ENCODE peak calls at places on chromosome 14, in six cellular contexts. A is esophagus muscularis mucosa, H is adipocyte, T is heart right ventricle, G is neural progenitor cell, R is SK-N-SH. Z is an unnamed sample. For H3K9me3, the result is how much of the 10 kb centered on the place peaks cover.

GRCh38 chr14:92665699-92666110 is 82.7 kb downstream of the LGMN start:
- DNase-seq in A (no peak), H (no peak), T (no peak), G (no peak), R (no peak), Z (no peak)

GRCh38 chr14:51317373-51317772 is 77.3 kb downstream of the TMX1 start:
- DNase-seq in A (no peak), H (peak), T (no peak), G (no peak), R (no peak), Z (no peak)

GRCh38 chr14:68705741-68706283 is 87.1 kb downstream of the ZFP36L1 start:
- DNase-seq in A (no peak), H (no peak), T (no peak), G (no peak), R (no peak), Z (no peak)

GRCh38 chr14:58722433-58722832 is 84.7 kb downstream of the DACT1 start:
- DNase-seq in A (no peak), H (no peak), T (no peak), G (no peak), R (no peak), Z (no peak)

GRCh38 chr14:93960108-93960475 is 16.3 kb downstream of the ASB2 start:
- DNase-seq in A (no peak), H (no peak), T (no peak), G (no peak), R (no peak), Z (no peak)

GRCh38 chr14:87461704-87462103 is 531.3 kb downstream of the GALC start:
- DNase-seq in A (no peak), H (no peak), T (no peak), G (peak), R (no peak), Z (no peak)

GRCh38 chr14:76776306-76777251 is 15.3 kb downstream of the VASH1 start:
- DNase-seq in A (no peak), H (no peak), T (no peak), G (peak), R (no peak), Z (peak)

GRCh38 chr14:64649383-64649998 is 54.7 kb upstream of the PLEKHG3 start:
- DNase-seq in A (no peak), H (peak), T (no peak), G (no peak), R (no peak), Z (no peak)

GRCh38 chr14:96256420-96256819 is 410 bp downstream of the BDKRB1 start:
- DNase-seq in A (no peak), H (peak), T (no peak), G (no peak), R (no peak), Z (no peak)

GRCh38 chr14:100056964-100057817 is 8.0 kb upstream of the EVL start:
- DNase-seq in A (no peak), H (no peak), T (no peak), G (no peak), R (no peak), Z (no peak)

GRCh38 chr14:57976701-57977100 is 110.8 kb upstream of the SLC35F4 start:
- DNase-seq in A (no peak), H (no peak), T (no peak), G (no peak), R (no peak), Z (no peak)

GRCh38 chr14:23056257-23056955 is 914 bp downstream of the CDH24 start:
- DNase-seq in A (no peak), H (peak), T (peak), G (peak), R (peak), Z (peak)

GRCh38 chr14:50821471-50822464 is 9.2 kb downstream of the NIN start:
- DNase-seq in A (peak), H (no peak), T (peak), G (no peak), R (no peak), Z (no peak)

GRCh38 chr14:35365130-35366047 is 39.2 kb downstream of the NFKBIA start:
- DNase-seq in A (peak), H (peak), T (no peak), G (no peak), R (no peak), Z (peak)

GRCh38 chr14:55126932-55127490 is 2.0 kb upstream of the LGALS3 start:
- DNase-seq in A (no peak), H (no peak), T (no peak), G (peak), R (no peak), Z (no peak)

GRCh38 chr14:31341280-31341679 is 79.1 kb downstream of the HEATR5A start:
- DNase-seq in A (no peak), H (no peak), T (no peak), G (no peak), R (no peak), Z (no peak)

GRCh38 chr14:99073401-99073800 is 198.6 kb downstream of the BCL11B start:
- DNase-seq in A (peak), H (no peak), T (no peak), G (no peak), R (no peak), Z (no peak)

GRCh38 chr14:94100847-94101246 is 9.7 kb upstream of the IFI27 start:
- DNase-seq in A (no peak), H (peak), T (no peak), G (no peak), R (no peak), Z (no peak)

GRCh38 chr14:64060648-64061096 is 207.9 kb downstream of the SYNE2 start:
- DNase-seq in A (no peak), H (peak), T (no peak), G (peak), R (no peak), Z (no peak)

GRCh38 chr14:37864861-37865718 is 269.7 kb downstream of the TTC6 start:
- DNase-seq in A (no peak), H (peak), T (no peak), G (no peak), R (no peak), Z (no peak)

GRCh38 chr14:75452900-75453816 is 25.3 kb downstream of the JDP2 start:
- DNase-seq in A (no peak), H (peak), T (peak), G (peak), R (peak), Z (peak)

GRCh38 chr14:100309028-100309718 is 2.9 kb upstream of the SLC25A29 start:
- DNase-seq in A (no peak), H (peak), T (no peak), G (no peak), R (no peak), Z (no peak)

GRCh38 chr14:99729991-99730875 is 46.1 kb downstream of the CYP46A1 start:
- DNase-seq in A (no peak), H (peak), T (peak), G (peak), R (peak), Z (peak)

GRCh38 chr14:82755476-82755875 is 1221.8 kb upstream of the SEL1L start:
- DNase-seq in A (no peak), H (no peak), T (no peak), G (no peak), R (no peak), Z (no peak)

GRCh38 chr14:50432131-50432530 is 35.5 kb upstream of the CDKL1 start:
- DNase-seq in A (no peak), H (no peak), T (no peak), G (no peak), R (no peak), Z (no peak)

GRCh38 chr14:30854492-30854891 is 19.9 kb upstream of the COCH start:
- DNase-seq in A (no peak), H (no peak), T (no peak), G (no peak), R (no peak), Z (no peak)

GRCh38 chr14:51472881-51473280 is 178.8 kb upstream of the FRMD6 start:
- DNase-seq in A (no peak), H (peak), T (no peak), G (no peak), R (peak), Z (no peak)

GRCh38 chr14:91585856-91586255 is 75.7 kb upstream of the PPP4R3A start:
- DNase-seq in A (no peak), H (no peak), T (no peak), G (no peak), R (no peak), Z (no peak)

GRCh38 chr14:102592969-102593840 is 756 bp downstream of the RCOR1 start:
- DNase-seq in A (no peak), H (peak), T (peak), G (peak), R (peak), Z (peak)

GRCh38 chr14:61211476-61212262 is 69.5 kb downstream of the TMEM30B start:
- DNase-seq in A (no peak), H (no peak), T (no peak), G (no peak), R (no peak), Z (no peak)

GRCh38 chr14:97688626-97689336 is 891.6 kb downstream of the VRK1 start:
- DNase-seq in A (no peak), H (no peak), T (no peak), G (no peak), R (no peak), Z (no peak)

GRCh38 chr14:92513204-92513965 is at the start of gene RIN3:
- DNase-seq in A (no peak), H (peak), T (peak), G (peak), R (peak), Z (peak)

GRCh38 chr14:35122696-35123387 is 490 bp downstream of the PRORP start:
- DNase-seq in A (no peak), H (peak), T (no peak), G (no peak), R (peak), Z (no peak)

GRCh38 chr14:53890611-53891091 is 66.0 kb downstream of the BMP4 start:
- DNase-seq in A (no peak), H (no peak), T (no peak), G (peak), R (no peak), Z (no peak)

GRCh38 chr14:33836203-33836894 is 114.5 kb downstream of the EGLN3 start:
- DNase-seq in A (peak), H (no peak), T (no peak), G (no peak), R (no peak), Z (no peak)

GRCh38 chr14:100787659-100788058 is 38.3 kb upstream of the MEG3 start:
- DNase-seq in A (no peak), H (no peak), T (no peak), G (no peak), R (no peak), Z (no peak)

DNA sequence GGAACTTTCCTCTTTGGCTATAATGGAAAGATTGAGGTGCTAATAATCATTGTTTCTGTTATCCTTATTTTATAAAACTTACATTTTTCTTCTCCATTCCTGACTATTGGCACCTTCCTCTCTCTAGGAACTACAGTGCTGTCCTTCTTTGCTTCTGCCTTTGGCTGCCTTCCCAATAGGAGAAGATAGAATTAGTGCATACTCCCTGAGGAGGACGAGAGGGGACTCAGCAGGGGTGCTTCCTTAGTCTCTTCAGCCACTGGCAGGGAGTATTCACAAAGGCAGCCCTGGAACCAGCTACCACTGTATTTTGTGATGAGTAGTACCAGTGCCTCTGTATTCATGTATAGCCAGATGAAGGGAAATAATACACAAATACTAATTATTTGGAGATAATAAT is 208.5 kb downstream of the FOXG1 start:
- DNase-seq in A (no peak), H (no peak), T (no peak), G (peak), R (no peak), Z (no peak)
- H3K9me3 ChIP-seq in A (under half), H (under half), T (under half), G (under half), R (under half), Z (under half)

DNA sequence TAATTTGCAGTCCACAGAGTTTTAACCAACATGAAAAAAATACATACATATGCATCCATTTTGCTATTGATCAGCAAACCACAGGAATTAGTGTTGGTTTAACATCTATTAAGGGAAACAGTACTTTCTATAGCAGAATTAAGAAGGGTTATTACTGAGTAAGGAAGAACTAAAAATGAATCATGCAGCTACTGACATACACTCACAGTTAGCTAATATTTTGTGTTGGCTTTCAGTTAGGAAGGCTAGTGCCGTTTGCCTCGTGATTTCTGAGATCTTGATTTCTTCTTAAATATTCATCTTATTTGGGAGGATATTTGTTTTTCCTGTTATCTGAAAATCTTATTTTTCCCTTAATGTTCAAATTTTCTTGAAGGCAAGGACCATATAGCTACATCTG is 423.4 kb downstream of the NOVA1 start:
- DNase-seq in A (no peak), H (no peak), T (no peak), G (no peak), R (no peak), Z (no peak)
- H3K9me3 ChIP-seq in A (under half), H (under half), T (under half), G (under half), R (under half), Z (under half)

GRCh38 chr14:43003845-43004244 is 1397.2 kb downstream of the LRFN5 start:
- DNase-seq in A (no peak), H (no peak), T (no peak), G (peak), R (no peak), Z (no peak)
- H3K9me3 ChIP-seq in A (under half), H (under half), T (half or more), G (under half), R (under half), Z (under half)

DNA sequence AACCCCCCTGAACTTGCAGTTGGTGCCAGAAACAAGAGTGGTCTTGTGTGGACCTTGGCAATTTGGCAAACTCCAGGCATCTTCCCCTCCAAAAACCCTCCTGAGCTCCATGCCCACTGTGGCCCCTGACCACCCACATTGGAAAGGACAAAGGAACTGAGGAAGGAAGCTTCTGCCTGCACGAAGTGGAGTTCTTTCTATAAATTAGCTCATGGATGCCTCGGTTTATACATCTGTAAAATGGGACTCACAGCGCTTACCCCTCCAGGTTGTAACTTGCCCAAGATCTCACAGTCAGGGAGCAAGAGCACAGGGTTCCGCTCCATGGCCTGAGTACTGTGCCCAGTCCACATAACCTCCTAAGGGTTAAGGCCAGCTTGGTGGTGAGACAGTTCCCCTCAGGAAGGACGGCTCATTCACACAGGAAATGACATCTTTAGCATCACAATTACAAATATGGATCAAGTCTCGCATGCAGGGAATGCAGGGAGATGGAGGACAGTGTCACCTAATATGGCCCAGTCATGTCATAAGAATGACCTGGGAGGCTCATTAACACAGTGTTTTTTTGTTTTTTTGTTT is 66.6 kb downstream of the CLMN start:
- DNase-seq in A (no peak), H (no peak), T (no peak), G (no peak), R (no peak), Z (no peak)
- H3K9me3 ChIP-seq in A (under half), H (under half), T (under half), G (under half), R (under half), Z (under half)

GRCh38 chr14:106107703-106108102 is 581.3 kb downstream of the TMEM121 start:
- DNase-seq in A (no peak), H (no peak), T (no peak), G (no peak), R (no peak), Z (no peak)
- H3K9me3 ChIP-seq in A (under half), H (under half), T (under half), G (under half), R (under half), Z (under half)

GRCh38 chr14:79605863-79606262 is 605.4 kb downstream of the DIO2 start:
- DNase-seq in A (no peak), H (no peak), T (no peak), G (peak), R (peak), Z (no peak)
- H3K9me3 ChIP-seq in A (under half), H (under half), T (under half), G (under half), R (under half), Z (under half)

GRCh38 chr14:106269029-106269428 is 742.6 kb downstream of the TMEM121 start:
- DNase-seq in A (no peak), H (no peak), T (no peak), G (no peak), R (no peak), Z (no peak)

GRCh38 chr14:106269451-106270204 is 743.2 kb downstream of the TMEM121 start:
- DNase-seq in A (no peak), H (no peak), T (no peak), G (no peak), R (no peak), Z (no peak)

DNA sequence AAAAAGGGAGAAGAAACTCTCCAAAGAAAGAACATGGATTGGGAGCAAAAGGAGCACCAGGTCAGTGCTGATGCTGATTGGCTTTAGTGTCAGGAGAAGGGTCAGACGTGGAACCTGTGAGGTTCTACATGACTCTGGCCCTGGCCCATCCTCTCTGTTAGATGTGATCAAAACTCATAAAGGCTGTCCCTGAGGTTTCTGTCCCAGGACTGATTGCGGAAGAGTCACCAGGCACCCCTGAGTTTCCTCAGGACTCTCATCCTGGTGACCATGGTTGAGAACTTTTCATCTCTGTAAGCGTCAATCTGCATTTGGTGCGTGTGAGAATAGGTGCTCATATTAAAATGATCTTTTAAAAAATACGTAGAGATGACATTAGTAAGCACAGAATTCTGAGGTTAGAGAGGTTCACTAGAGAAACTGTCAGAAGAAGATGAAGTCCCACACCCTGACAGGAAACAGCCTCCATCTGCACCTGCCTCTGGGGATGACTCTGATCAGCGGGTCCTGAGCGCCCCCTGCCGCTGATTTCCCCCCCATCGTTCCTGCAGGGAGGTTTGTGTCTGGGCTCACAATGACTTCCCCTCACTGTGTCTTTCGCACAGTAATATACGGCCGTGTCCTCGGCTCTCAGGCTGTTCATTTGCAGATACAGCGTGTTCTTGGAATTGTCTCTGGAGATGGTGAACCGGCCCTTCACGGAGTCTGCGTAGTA is 741.8 kb downstream of the TMEM121 start:
- DNase-seq in A (no peak), H (no peak), T (no peak), G (no peak), R (peak), Z (no peak)
- H3K9me3 ChIP-seq in A (under half), H (under half), T (under half), G (under half), R (under half), Z (under half)

DNA sequence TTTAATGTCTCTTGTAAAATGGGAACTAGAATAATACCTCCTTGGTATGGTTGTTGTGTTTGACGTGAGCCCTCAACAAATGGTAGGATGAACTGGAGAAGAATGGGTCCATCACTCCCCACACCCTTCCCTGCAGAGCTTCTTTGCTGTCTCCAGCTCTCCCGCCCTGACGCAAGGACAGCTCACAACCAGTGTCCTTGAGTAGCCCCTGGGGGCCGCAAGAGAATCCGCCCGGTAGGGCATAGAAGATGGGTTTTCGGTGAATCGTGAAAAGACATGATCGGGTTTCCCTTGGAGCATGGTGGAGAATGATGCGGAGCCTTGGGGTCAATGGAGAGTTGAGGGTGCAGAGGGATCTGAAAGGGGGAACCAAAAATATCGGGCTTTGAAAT is 6.1 kb upstream of the PAX9 start:
- DNase-seq in A (no peak), H (no peak), T (no peak), G (peak), R (no peak), Z (no peak)
- H3K9me3 ChIP-seq in A (under half), H (under half), T (under half), G (under half), R (under half), Z (under half)

GRCh38 chr14:70947739-70948138 is 40.5 kb downstream of the PCNX1 start:
- DNase-seq in A (no peak), H (no peak), T (no peak), G (no peak), R (no peak), Z (no peak)

GRCh38 chr14:70942342-70942706 is 35.1 kb downstream of the PCNX1 start:
- DNase-seq in A (no peak), H (no peak), T (no peak), G (no peak), R (no peak), Z (no peak)

GRCh38 chr14:70943838-70944237 is 36.6 kb downstream of the PCNX1 start:
- DNase-seq in A (no peak), H (no peak), T (no peak), G (no peak), R (no peak), Z (no peak)
- H3K9me3 ChIP-seq in A (under half), H (under half), T (under half), G (under half), R (under half), Z (under half)